ENCODE peak calls at places on chromosomes 12 and 14, in ten cellular contexts. One of them, this sample, is unnamed. For H3K36me3, the result is how much of the 10 kb centered on the place peaks cover.

GRCh38 chr14:99731536-99732435 is 47.7 kb downstream of the CYP46A1 start:
- DNase-seq in cardiac muscle cell: no peak
- DNase-seq in heart right ventricle: no peak
- DNase-seq in fibroblast of lung: no peak
- DNase-seq in IMR-90: no peak
- DNase-seq in adrenal gland: peak
- DNase-seq in sigmoid colon: peak
- DNase-seq in bronchial epithelial cell: no peak
- DNase-seq in BJ: no peak
- DNase-seq in brain microvascular endothelial cell: no peak
- DNase-seq in this sample: no peak

GRCh38 chr12:22821985-22822384 is 197.0 kb downstream of the ETNK1 start:
- DNase-seq in cardiac muscle cell: no peak
- DNase-seq in heart right ventricle: no peak
- DNase-seq in fibroblast of lung: no peak
- DNase-seq in IMR-90: no peak
- DNase-seq in adrenal gland: no peak
- DNase-seq in sigmoid colon: no peak
- DNase-seq in bronchial epithelial cell: no peak
- DNase-seq in BJ: no peak
- DNase-seq in brain microvascular endothelial cell: peak
- DNase-seq in this sample: peak

GRCh38 chr14:61438860-61439765 is 117.7 kb downstream of the PRKCH start:
- DNase-seq in cardiac muscle cell: peak
- DNase-seq in heart right ventricle: peak
- DNase-seq in fibroblast of lung: peak
- DNase-seq in IMR-90: peak
- DNase-seq in adrenal gland: no peak
- DNase-seq in sigmoid colon: no peak
- DNase-seq in bronchial epithelial cell: peak
- DNase-seq in BJ: peak
- DNase-seq in brain microvascular endothelial cell: peak
- DNase-seq in this sample: no peak

GRCh38 chr14:102196436-102197230 is 56.9 kb downstream of the WDR20 start:
- DNase-seq in cardiac muscle cell: no peak
- DNase-seq in heart right ventricle: no peak
- DNase-seq in fibroblast of lung: no peak
- DNase-seq in IMR-90: no peak
- DNase-seq in adrenal gland: no peak
- DNase-seq in sigmoid colon: peak
- DNase-seq in bronchial epithelial cell: no peak
- DNase-seq in BJ: no peak
- DNase-seq in brain microvascular endothelial cell: no peak
- DNase-seq in this sample: no peak

GRCh38 chr12:102965281-102966155 is 8.0 kb downstream of the ASCL1 start:
- DNase-seq in cardiac muscle cell: no peak
- DNase-seq in heart right ventricle: no peak
- DNase-seq in fibroblast of lung: no peak
- DNase-seq in IMR-90: no peak
- DNase-seq in adrenal gland: no peak
- DNase-seq in sigmoid colon: no peak
- DNase-seq in bronchial epithelial cell: no peak
- DNase-seq in BJ: no peak
- DNase-seq in brain microvascular endothelial cell: no peak
- DNase-seq in this sample: no peak

GRCh38 chr14:99615497-99616245 is 11.7 kb upstream of the CCDC85C start:
- DNase-seq in cardiac muscle cell: no peak
- DNase-seq in heart right ventricle: no peak
- DNase-seq in fibroblast of lung: peak
- DNase-seq in IMR-90: no peak
- DNase-seq in adrenal gland: no peak
- DNase-seq in sigmoid colon: no peak
- DNase-seq in bronchial epithelial cell: no peak
- DNase-seq in BJ: no peak
- DNase-seq in brain microvascular endothelial cell: no peak
- DNase-seq in this sample: no peak

GRCh38 chr14:99522457-99522891 is 41.3 kb downstream of the CCNK start:
- DNase-seq in cardiac muscle cell: peak
- DNase-seq in heart right ventricle: no peak
- DNase-seq in fibroblast of lung: peak
- DNase-seq in IMR-90: peak
- DNase-seq in adrenal gland: peak
- DNase-seq in sigmoid colon: peak
- DNase-seq in bronchial epithelial cell: peak
- DNase-seq in BJ: no peak
- DNase-seq in brain microvascular endothelial cell: peak
- DNase-seq in this sample: no peak

GRCh38 chr12:66279127-66279712 is 23.1 kb upstream of the HELB start:
- DNase-seq in cardiac muscle cell: peak
- DNase-seq in heart right ventricle: no peak
- DNase-seq in fibroblast of lung: peak
- DNase-seq in IMR-90: peak
- DNase-seq in adrenal gland: no peak
- DNase-seq in sigmoid colon: no peak
- DNase-seq in bronchial epithelial cell: peak
- DNase-seq in BJ: no peak
- DNase-seq in brain microvascular endothelial cell: peak
- DNase-seq in this sample: no peak

DNA sequence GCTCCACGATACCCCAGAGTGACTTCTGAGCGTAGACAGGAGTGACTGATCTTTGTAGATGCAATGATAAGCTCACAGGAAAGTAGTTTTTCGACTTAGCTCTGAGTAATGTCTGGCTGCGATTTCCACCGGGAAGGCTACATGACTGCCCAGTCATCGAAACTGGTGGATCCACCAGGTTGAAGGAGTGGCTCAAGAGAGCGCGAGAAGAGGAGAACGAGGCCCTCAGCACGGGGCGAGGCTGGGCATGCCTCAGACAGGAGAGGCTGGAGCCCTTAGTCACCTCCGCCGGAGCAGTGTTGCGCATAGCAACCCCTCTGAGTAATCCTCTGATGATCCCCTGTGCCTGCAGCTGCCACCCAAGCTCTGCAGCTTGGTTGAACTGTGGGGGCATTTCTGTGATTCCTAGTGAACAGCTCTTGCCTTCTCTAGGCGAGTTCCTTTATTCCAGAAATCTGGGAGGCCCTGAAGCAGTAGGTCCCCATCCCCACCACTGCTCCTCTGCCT is 25.6 kb downstream of the ELK3 start:
- DNase-seq in cardiac muscle cell: peak
- DNase-seq in heart right ventricle: no peak
- DNase-seq in fibroblast of lung: peak
- DNase-seq in IMR-90: peak
- DNase-seq in adrenal gland: no peak
- DNase-seq in sigmoid colon: no peak
- DNase-seq in bronchial epithelial cell: peak
- DNase-seq in BJ: peak
- DNase-seq in brain microvascular endothelial cell: peak
- DNase-seq in this sample: peak
- H3K4me3 ChIP-seq in cardiac muscle cell: no peak
- H3K4me3 ChIP-seq in heart right ventricle: no peak
- H3K4me3 ChIP-seq in fibroblast of lung: no peak
- H3K4me3 ChIP-seq in IMR-90: no peak
- H3K4me3 ChIP-seq in adrenal gland: no peak
- H3K4me3 ChIP-seq in sigmoid colon: no peak
- H3K4me3 ChIP-seq in bronchial epithelial cell: peak
- H3K4me3 ChIP-seq in BJ: no peak
- H3K4me3 ChIP-seq in brain microvascular endothelial cell: no peak
- H3K4me3 ChIP-seq in this sample: no peak

DNA sequence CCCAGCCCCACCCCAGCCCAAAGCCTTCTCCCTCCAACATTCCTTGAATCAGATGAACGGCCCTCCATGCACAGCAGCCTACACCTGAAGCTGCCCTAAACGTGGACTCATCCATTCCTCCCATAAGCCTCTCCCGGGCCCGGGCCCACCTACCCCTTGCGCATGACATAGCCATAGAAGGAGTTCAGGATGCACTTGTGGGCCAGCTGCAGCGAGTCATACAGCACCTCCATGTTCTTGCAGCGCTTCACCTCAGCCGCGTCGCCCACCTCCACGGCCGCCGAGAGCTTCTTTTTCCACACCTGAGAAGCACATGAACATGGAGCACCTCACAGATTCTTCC is 22.0 kb downstream of the POLE start:
- DNase-seq in cardiac muscle cell: no peak
- DNase-seq in heart right ventricle: no peak
- DNase-seq in fibroblast of lung: no peak
- DNase-seq in IMR-90: no peak
- DNase-seq in adrenal gland: no peak
- DNase-seq in sigmoid colon: peak
- DNase-seq in bronchial epithelial cell: no peak
- DNase-seq in BJ: no peak
- DNase-seq in brain microvascular endothelial cell: no peak
- DNase-seq in this sample: no peak
- H3K36me3 ChIP-seq in cardiac muscle cell: under half
- H3K36me3 ChIP-seq in heart right ventricle: half or more
- H3K36me3 ChIP-seq in fibroblast of lung: under half
- H3K36me3 ChIP-seq in IMR-90: half or more
- H3K36me3 ChIP-seq in adrenal gland: half or more
- H3K36me3 ChIP-seq in sigmoid colon: under half
- H3K36me3 ChIP-seq in bronchial epithelial cell: under half
- H3K36me3 ChIP-seq in BJ: under half
- H3K36me3 ChIP-seq in brain microvascular endothelial cell: under half
- H3K36me3 ChIP-seq in this sample: under half

GRCh38 chr12:56462565-56462964 is 5.8 kb upstream of the SPRYD4 start:
- DNase-seq in cardiac muscle cell: no peak
- DNase-seq in heart right ventricle: no peak
- DNase-seq in fibroblast of lung: no peak
- DNase-seq in IMR-90: no peak
- DNase-seq in adrenal gland: no peak
- DNase-seq in sigmoid colon: peak
- DNase-seq in bronchial epithelial cell: no peak
- DNase-seq in BJ: no peak
- DNase-seq in brain microvascular endothelial cell: no peak
- DNase-seq in this sample: no peak

GRCh38 chr12:56469007-56469930 is 891 bp downstream of the SPRYD4 start:
- DNase-seq in cardiac muscle cell: no peak
- DNase-seq in heart right ventricle: no peak
- DNase-seq in fibroblast of lung: no peak
- DNase-seq in IMR-90: no peak
- DNase-seq in adrenal gland: peak
- DNase-seq in sigmoid colon: peak
- DNase-seq in bronchial epithelial cell: no peak
- DNase-seq in BJ: no peak
- DNase-seq in brain microvascular endothelial cell: no peak
- DNase-seq in this sample: no peak

GRCh38 chr12:56474389-56474788 is 6.0 kb downstream of the SPRYD4 start:
- DNase-seq in cardiac muscle cell: no peak
- DNase-seq in heart right ventricle: no peak
- DNase-seq in fibroblast of lung: no peak
- DNase-seq in IMR-90: no peak
- DNase-seq in adrenal gland: no peak
- DNase-seq in sigmoid colon: no peak
- DNase-seq in bronchial epithelial cell: no peak
- DNase-seq in BJ: no peak
- DNase-seq in brain microvascular endothelial cell: no peak
- DNase-seq in this sample: no peak

DNA sequence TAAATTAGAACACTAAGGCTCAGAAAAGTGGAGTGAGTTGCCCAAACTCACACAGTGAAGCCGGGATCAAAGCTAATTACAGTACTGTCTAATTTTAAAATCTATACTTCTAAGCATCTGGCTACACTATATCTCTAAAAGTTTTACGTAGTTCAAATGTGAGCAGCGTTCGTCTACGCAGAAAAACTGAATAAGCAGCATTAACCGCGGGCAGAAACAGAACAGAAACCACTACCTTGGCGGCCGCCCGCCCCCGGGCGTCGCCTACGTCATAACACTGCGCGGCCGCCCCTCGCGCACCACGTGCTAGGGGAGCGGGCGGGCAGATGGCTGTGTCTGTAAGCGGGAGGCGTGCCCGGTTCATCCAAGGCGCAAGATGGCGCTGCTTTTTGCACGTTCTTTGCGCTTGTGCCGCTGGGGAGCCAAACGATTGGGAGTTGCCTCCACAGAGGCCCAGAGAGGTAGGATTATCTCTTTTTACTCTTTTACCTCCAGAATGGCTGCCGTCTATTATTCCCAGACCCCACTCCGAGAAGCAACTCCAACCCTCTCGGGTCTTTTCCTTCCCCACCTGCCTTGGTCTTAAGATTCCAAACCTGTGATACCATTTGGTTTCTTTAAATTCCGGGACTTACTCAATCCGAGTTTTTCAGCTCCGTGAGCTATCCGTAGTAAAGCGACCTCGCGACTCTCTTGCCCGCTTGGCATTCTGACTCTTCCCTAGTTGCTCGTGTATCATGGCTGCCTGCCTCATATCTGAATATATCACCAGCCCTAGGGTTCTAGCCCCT is at the start of gene SPRYD4:
- DNase-seq in cardiac muscle cell: peak
- DNase-seq in heart right ventricle: peak
- DNase-seq in fibroblast of lung: peak
- DNase-seq in IMR-90: peak
- DNase-seq in adrenal gland: peak
- DNase-seq in sigmoid colon: peak
- DNase-seq in bronchial epithelial cell: peak
- DNase-seq in BJ: peak
- DNase-seq in brain microvascular endothelial cell: peak
- DNase-seq in this sample: peak
- TF ChIP-seq CTCF in cardiac muscle cell: peak
- TF ChIP-seq CTCF in heart right ventricle: peak
- TF ChIP-seq CTCF in fibroblast of lung: peak
- TF ChIP-seq CTCF in IMR-90: peak
- TF ChIP-seq CTCF in adrenal gland: no peak
- TF ChIP-seq CTCF in sigmoid colon: no peak
- TF ChIP-seq CTCF in bronchial epithelial cell: peak
- TF ChIP-seq CTCF in BJ: peak
- TF ChIP-seq CTCF in brain microvascular endothelial cell: peak
- TF ChIP-seq CTCF in this sample: peak

GRCh38 chr12:112574896-112575558 is 156.3 kb downstream of the PTPN11 start:
- DNase-seq in cardiac muscle cell: no peak
- DNase-seq in heart right ventricle: no peak
- DNase-seq in fibroblast of lung: no peak
- DNase-seq in IMR-90: no peak
- DNase-seq in adrenal gland: no peak
- DNase-seq in sigmoid colon: no peak
- DNase-seq in bronchial epithelial cell: no peak
- DNase-seq in BJ: no peak
- DNase-seq in brain microvascular endothelial cell: no peak
- DNase-seq in this sample: no peak
- H3K4me3 ChIP-seq in cardiac muscle cell: no peak
- H3K4me3 ChIP-seq in heart right ventricle: no peak
- H3K4me3 ChIP-seq in fibroblast of lung: no peak
- H3K4me3 ChIP-seq in IMR-90: no peak
- H3K4me3 ChIP-seq in adrenal gland: no peak
- H3K4me3 ChIP-seq in sigmoid colon: no peak
- H3K4me3 ChIP-seq in bronchial epithelial cell: no peak
- H3K4me3 ChIP-seq in BJ: no peak
- H3K4me3 ChIP-seq in brain microvascular endothelial cell: no peak
- H3K4me3 ChIP-seq in this sample: no peak

GRCh38 chr12:124971603-124972002 is 17.3 kb downstream of the DHX37 start:
- DNase-seq in cardiac muscle cell: no peak
- DNase-seq in heart right ventricle: no peak
- DNase-seq in fibroblast of lung: no peak
- DNase-seq in IMR-90: no peak
- DNase-seq in adrenal gland: no peak
- DNase-seq in sigmoid colon: no peak
- DNase-seq in bronchial epithelial cell: no peak
- DNase-seq in BJ: no peak
- DNase-seq in brain microvascular endothelial cell: no peak
- DNase-seq in this sample: no peak
- H3K36me3 ChIP-seq in cardiac muscle cell: under half
- H3K36me3 ChIP-seq in heart right ventricle: half or more
- H3K36me3 ChIP-seq in fibroblast of lung: under half
- H3K36me3 ChIP-seq in IMR-90: half or more
- H3K36me3 ChIP-seq in adrenal gland: under half
- H3K36me3 ChIP-seq in sigmoid colon: under half
- H3K36me3 ChIP-seq in bronchial epithelial cell: under half
- H3K36me3 ChIP-seq in BJ: under half
- H3K36me3 ChIP-seq in brain microvascular endothelial cell: half or more
- H3K36me3 ChIP-seq in this sample: under half

This sample was measured in kidney epithelial cell.